ENCODE peak calls at places on chromosome 20, in nine cellular contexts. G is stimulated activated CD4-positive, alpha-beta T cell treated with anti-CD3 and anti-CD28 coated beads, Interleukin-2, amount 100 ng/mL, for 24 hours; P is GM04503; S is heart right ventricle; V is T-helper 17 cell; O is stimulated activated effector memory CD8-positive, alpha-beta T cell treated with anti-CD3 and anti-CD28 coated beads, Interleukin-12 subunit alpha, Interleukin-12 subunit beta, amount 100 ng/mL, for 72 hours; Z is DMS79; X is NCI-H524 treated with DMSO at 0.1 percent for 48 hours; N is activated CD8-positive, alpha-beta T cell treated with anti-CD3 and anti-CD28 coated beads, Interleukin-2, amount 10 ng/mL, durations not matched to agents 7 days and 5 days. K is an unnamed sample.

GRCh38 chr20:25336561-25337422 is 53.8 kb downstream of the ABHD12 start:
- DNase-seq in Z (no peak), G (no peak), V (no peak), O (no peak), N (no peak), P (no peak), X (no peak), S (peak; percentile 24), K (no peak)

GRCh38 chr20:52493177-52493711 is 301.7 kb upstream of the ZFP64 start:
- DNase-seq in X (peak; percentile 97), Z (no peak), P (no peak), O (no peak), G (peak; percentile 14), N (no peak), V (no peak), S (peak; percentile 23), K (no peak)

GRCh38 chr20:16574656-16575355 is 1.6 kb upstream of the KIF16B start:
- DNase-seq in V (peak; percentile 54), G (peak; percentile 86), O (peak; percentile 85), Z (no peak), P (no peak), N (peak; percentile 78), S (peak; percentile 90), X (peak; percentile 63), K (peak; percentile 73)

GRCh38 chr20:54658525-54658924 is 183.1 kb downstream of the DOK5 start:
- DNase-seq in X (no peak), V (no peak), P (no peak), G (no peak), Z (no peak), S (no peak), O (no peak), N (no peak), K (no peak)

GRCh38 chr20:32980131-32980941 is 23.9 kb downstream of the SUN5 start:
- DNase-seq in Z (no peak), X (peak; percentile 86), P (no peak), G (no peak), O (no peak), S (no peak), V (no peak), N (no peak), K (no peak)

GRCh38 chr20:38131588-38132121 is 33.4 kb downstream of the TGM2 start:
- DNase-seq in Z (no peak), O (no peak), S (no peak), P (no peak), X (no peak), G (no peak), N (no peak), V (no peak), K (no peak)

GRCh38 chr20:8853805-8854338 is 215.0 kb upstream of the PLCB4 start:
- DNase-seq in S (peak; percentile 48), O (no peak), G (no peak), Z (no peak), X (peak; percentile 56), N (peak; percentile 21), V (no peak), P (peak; percentile 51), K (no peak)

GRCh38 chr20:56393133-56393472 is 658 bp downstream of the CSTF1 start:
- DNase-seq in Z (no peak), X (no peak), S (no peak), G (no peak), P (no peak), N (no peak), V (no peak), O (no peak), K (no peak)

GRCh38 chr20:25126630-25127029 is 44.7 kb upstream of the VSX1 start:
- DNase-seq in N (no peak), O (no peak), G (no peak), S (no peak), P (no peak), Z (no peak), V (no peak), X (no peak), K (no peak)

GRCh38 chr20:6130045-6130444 is 7.2 kb upstream of the FERMT1 start:
- DNase-seq in V (no peak), P (no peak), Z (no peak), G (no peak), O (no peak), X (no peak), N (no peak), S (no peak), K (no peak)